ENCODE peak calls at places on chromosomes 3 and 15, in seven cellular contexts. D is pancreas, X is osteocyte, M is astrocyte of the cerebellum, C is GM12878, H is neural crest cell, A is H9. L is an unnamed sample.

GRCh38 chr3:72303926-72304325 is 519.0 kb upstream of the PROK2 start:
- DNase-seq in X (no peak), H (no peak), D (no peak), M (no peak), C (no peak), A (peak; percentile 36), L (peak; percentile 69)

GRCh38 chr3:184040010-184040409 is 8.5 kb downstream of the HTR3D start:
- DNase-seq in C (no peak), X (no peak), M (no peak), D (no peak), H (no peak), A (peak; percentile 63), L (no peak)

GRCh38 chr3:53114011-53114400 is 16.2 kb downstream of the RFT1 start:
- DNase-seq in X (peak; percentile 91), D (peak; percentile 64), M (peak; percentile 64), C (no peak), A (peak; percentile 81), H (peak; percentile 89), L (peak; percentile 91)

GRCh38 chr3:59678042-59678707 is 628.4 kb upstream of the CFAP20DC start:
- DNase-seq in H (no peak), C (no peak), M (no peak), X (no peak), A (no peak), D (no peak), L (no peak)

GRCh38 chr3:72317491-72317890 is 530.8 kb downstream of the SHQ1 start:
- DNase-seq in M (no peak), X (no peak), H (no peak), A (no peak), D (peak; percentile 39), C (no peak), L (no peak)

GRCh38 chr15:90956551-90957104 is 1.9 kb downstream of the RCCD1 start:
- DNase-seq in M (no peak), H (peak; percentile 75), C (no peak), X (peak; percentile 94), A (peak; percentile 85), D (peak; percentile 70), L (peak; percentile 92)

GRCh38 chr3:148718982-148719862 is 21.5 kb downstream of the AGTR1 start:
- DNase-seq in A (peak; percentile 35), M (peak; percentile 13), X (no peak), H (no peak), C (no peak), D (no peak), L (no peak)

GRCh38 chr15:97521894-97522293 is 438.6 kb upstream of the ARRDC4 start:
- DNase-seq in X (no peak), H (peak; percentile 6), M (no peak), D (peak; percentile 4), C (no peak), A (no peak), L (no peak)

GRCh38 chr15:69562097-69562496 is 109.5 kb downstream of the RPLP1 start:
- DNase-seq in D (no peak), C (no peak), A (no peak), M (no peak), H (no peak), X (no peak), L (no peak)

GRCh38 chr3:119304201-119304713 is 10.1 kb downstream of the ARHGAP31 start:
- DNase-seq in D (no peak), M (peak; percentile 54), H (no peak), C (no peak), A (no peak), X (no peak), L (no peak)

GRCh38 chr3:28989646-28990089 is 291.2 kb upstream of the RBMS3 start:
- DNase-seq in D (no peak), H (no peak), C (peak; percentile 32), A (no peak), X (no peak), M (no peak), L (no peak)

GRCh38 chr3:169432692-169433432 is 230.7 kb downstream of the MECOM start:
- DNase-seq in H (no peak), A (no peak), X (no peak), M (no peak), D (peak; percentile 67), C (no peak), L (no peak)

GRCh38 chr3:44241706-44242105 is at the start of gene TOPAZ1:
- DNase-seq in A (no peak), D (no peak), M (no peak), H (no peak), X (no peak), C (no peak), L (no peak)

GRCh38 chr3:123735456-123735855 is 148.7 kb downstream of the MYLK start:
- DNase-seq in M (no peak), X (no peak), C (no peak), H (no peak), D (no peak), A (no peak), L (no peak)

GRCh38 chr3:48478631-48479555 is 25.1 kb downstream of the SHISA5 start:
- DNase-seq in X (no peak), H (no peak), M (no peak), C (no peak), A (no peak), D (no peak), L (peak; percentile 90)

GRCh38 chr15:67832031-67832551 is 6.8 kb downstream of the SKOR1 start:
- DNase-seq in H (no peak), C (no peak), X (no peak), M (no peak), A (peak; percentile 65), D (no peak), L (no peak)

GRCh38 chr3:37751967-37752660 is 109.6 kb upstream of the CTDSPL start:
- DNase-seq in C (no peak), A (no peak), X (no peak), M (no peak), H (no peak), D (no peak), L (no peak)

GRCh38 chr3:151011427-151011826 is 38.9 kb upstream of the CLRN1 start:
- DNase-seq in M (peak; percentile 71), D (no peak), H (no peak), A (no peak), X (no peak), C (no peak), L (no peak)

DNA sequence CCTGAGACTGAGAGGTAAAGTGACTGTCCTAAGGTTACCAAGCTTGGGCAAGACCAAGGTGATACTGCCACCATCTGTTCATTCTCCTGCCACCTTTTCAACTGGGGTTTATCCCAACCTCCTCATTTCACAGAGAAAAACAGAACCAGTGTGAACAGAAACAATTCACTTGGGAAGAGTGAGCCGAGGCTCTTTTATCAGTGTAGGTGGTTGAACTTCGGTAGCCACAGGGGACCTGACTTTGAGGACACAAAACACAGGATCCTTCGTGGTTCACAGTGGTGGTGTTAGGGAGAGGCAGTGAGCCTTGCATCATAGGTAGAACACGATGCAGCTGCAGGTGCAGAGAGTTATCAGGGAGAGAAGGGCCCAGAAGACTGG is 72.8 kb upstream of the ICE2 start:
- DNase-seq in C (no peak), M (no peak), A (no peak), H (no peak), X (no peak), D (no peak), L (no peak)
- TF ChIP-seq CTCF in C (peak; percentile 22), M (no peak), A (peak; percentile 47), H (no peak), X (no peak), D (no peak), L (no peak)

GRCh38 chr3:188482929-188483328 is 329.0 kb downstream of the LPP start:
- DNase-seq in H (no peak), A (no peak), X (no peak), C (no peak), M (no peak), D (no peak), L (no peak)
- TF ChIP-seq CTCF in H (no peak), A (no peak), X (no peak), C (no peak), M (no peak), D (no peak), L (no peak)

DNA sequence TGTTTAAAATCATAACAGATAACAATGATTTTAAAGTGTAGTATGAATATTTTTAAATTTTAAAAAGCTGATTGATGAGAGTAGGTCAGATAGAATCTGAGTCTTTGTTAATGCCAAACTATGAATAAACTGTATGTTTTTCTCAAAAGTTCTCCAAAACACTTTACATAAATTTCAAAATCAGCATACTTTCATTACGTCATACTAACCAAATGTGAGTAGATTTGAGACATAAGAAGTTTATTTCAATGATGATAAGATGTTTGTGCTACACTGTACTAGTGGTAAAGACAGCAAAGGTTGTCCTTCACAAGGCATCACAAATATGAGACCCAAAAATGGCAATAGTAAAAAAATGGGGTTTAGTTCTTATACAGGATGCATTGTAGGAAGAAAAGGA is 1342.9 kb downstream of the SI start:
- DNase-seq in H (no peak), C (no peak), A (no peak), M (no peak), D (no peak), X (no peak), L (no peak)
- TF ChIP-seq CTCF in H (no peak), C (no peak), A (no peak), M (no peak), D (no peak), X (no peak), L (no peak)

GRCh38 chr15:59722032-59722431 is 32.9 kb upstream of the BNIP2 start:
- DNase-seq in X (peak; percentile 44), C (no peak), A (no peak), H (no peak), M (no peak), D (no peak), L (no peak)

GRCh38 chr15:59723686-59724336 is 34.7 kb upstream of the BNIP2 start:
- DNase-seq in C (no peak), X (no peak), D (no peak), H (no peak), M (no peak), A (no peak), L (no peak)

GRCh38 chr15:59722451-59722850 is 33.3 kb upstream of the BNIP2 start:
- DNase-seq in C (no peak), H (no peak), X (peak; percentile 27), D (no peak), A (no peak), M (no peak), L (no peak)

DNA sequence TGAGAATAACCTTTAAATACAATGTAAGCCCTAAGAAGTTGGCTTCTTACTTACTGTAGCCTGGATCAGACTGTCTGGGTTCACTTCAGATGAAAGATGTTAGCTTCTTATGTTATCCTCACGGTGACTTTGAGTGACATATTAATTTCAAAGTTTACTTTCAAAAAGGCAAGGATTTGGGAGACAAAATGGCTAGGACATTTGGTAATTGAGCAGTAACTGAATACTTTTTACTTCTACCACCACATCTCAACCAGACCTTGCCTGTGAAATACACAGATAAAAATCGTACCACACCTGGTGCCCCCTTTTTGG is 36.0 kb upstream of the BNIP2 start:
- DNase-seq in X (peak; percentile 0), D (no peak), A (no peak), M (no peak), H (no peak), C (no peak), L (no peak)
- TF ChIP-seq CTCF in X (no peak), D (no peak), A (no peak), M (no peak), H (no peak), C (no peak), L (no peak)

DNA sequence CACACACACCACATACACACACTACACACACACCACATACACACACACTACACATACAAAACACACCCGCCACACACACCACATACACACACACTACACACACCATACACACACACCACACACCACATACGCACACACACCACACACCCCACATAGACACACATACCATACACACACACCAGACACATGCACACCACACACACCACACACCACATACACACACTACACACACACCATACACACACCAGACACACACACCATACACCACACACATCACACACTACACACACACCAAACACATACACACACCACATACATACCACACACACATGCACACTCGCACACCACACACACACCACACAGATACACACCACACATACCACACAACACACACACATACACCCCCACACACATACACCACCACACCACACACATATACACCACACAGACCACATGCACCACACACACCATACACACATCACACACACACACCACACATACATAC is 26.3 kb downstream of the CPN2 start:
- DNase-seq in X (no peak), D (no peak), M (no peak), C (no peak), H (no peak), A (no peak), L (no peak)
- TF ChIP-seq CTCF in X (no peak), D (no peak), M (no peak), C (no peak), H (no peak), A (no peak), L (no peak)

L was measured in spleen.